ENCODE peak calls at places on chromosomes 4 and X, in six cellular contexts. W, A, T, R, H and Y are unnamed samples.

GRCh38 chr4:13454786-13455185 is 29.4 kb downstream of the RAB28 start:
- DNase-seq in W (no peak), H (no peak), R (no peak), T (no peak), A (no peak), Y (no peak)

GRCh38 chr4:145840162-145840768 is 98.4 kb downstream of the ZNF827 start:
- DNase-seq in W (no peak), H (no peak), A (no peak), R (no peak), T (peak; percentile 33), Y (no peak)

GRCh38 chrX:121858867-121859647 is 811.6 kb downstream of the GLUD2 start:
- DNase-seq in A (no peak), T (no peak), R (no peak), W (no peak), H (no peak), Y (no peak)

GRCh38 chrX:17519349-17519748 is 144.3 kb downstream of the NHS start:
- DNase-seq in R (peak; percentile 58), T (no peak), H (peak; percentile 67), A (peak; percentile 18), W (no peak), Y (peak; percentile 78)

GRCh38 chrX:101383679-101384078 is 2.3 kb downstream of the BTK start:
- DNase-seq in W (no peak), T (no peak), A (peak; percentile 26), R (no peak), H (no peak), Y (no peak)

GRCh38 chr4:138595731-138596465 is 353.7 kb upstream of the SLC7A11 start:
- DNase-seq in R (no peak), T (no peak), H (no peak), A (no peak), W (no peak), Y (peak; percentile 19)

GRCh38 chrX:25968920-25969319 is 169.2 kb upstream of the MAGEB18 start:
- DNase-seq in R (no peak), W (peak; percentile 1), A (no peak), T (peak; percentile 27), H (no peak), Y (no peak)

GRCh38 chrX:132584936-132585335 is 96.1 kb upstream of the MBNL3 start:
- DNase-seq in H (no peak), A (no peak), R (no peak), T (no peak), W (no peak), Y (no peak)

GRCh38 chr4:184733654-184734524 is at the start of gene CENPU:
- DNase-seq in H (peak; percentile 96), A (peak; percentile 97), R (peak; percentile 90), W (peak; percentile 96), T (peak; percentile 98), Y (peak; percentile 97)

GRCh38 chr4:13548059-13548983 is 4.0 kb upstream of the NKX3-2 start:
- DNase-seq in A (no peak), W (no peak), H (no peak), R (no peak), T (no peak), Y (no peak)

GRCh38 chr4:33297091-33297490 is 2576.9 kb downstream of the PCDH7 start:
- DNase-seq in R (no peak), A (no peak), H (no peak), W (no peak), T (no peak), Y (no peak)

GRCh38 chr4:112031712-112032328 is 113.4 kb upstream of the FAM241A start:
- DNase-seq in H (no peak), R (peak; percentile 40), T (peak; percentile 80), W (peak; percentile 10), A (peak; percentile 16), Y (no peak)

GRCh38 chr4:182918791-182919302 is 1.7 kb upstream of the DCTD start:
- DNase-seq in A (no peak), R (no peak), W (no peak), H (no peak), T (no peak), Y (no peak)

GRCh38 chr4:88211473-88212252 is 53.2 kb upstream of the ABCG2 start:
- DNase-seq in W (peak; percentile 11), T (peak; percentile 67), R (peak; percentile 82), A (peak; percentile 20), H (no peak), Y (peak; percentile 64)

GRCh38 chr4:4377683-4378082 is 9.2 kb upstream of the NSG1 start:
- DNase-seq in R (no peak), H (no peak), A (no peak), W (no peak), T (no peak), Y (no peak)

GRCh38 chrX:103817502-103817901 is 14.6 kb downstream of the RAB9B start:
- DNase-seq in H (no peak), T (peak; percentile 86), A (no peak), R (peak; percentile 74), W (no peak), Y (no peak)

GRCh38 chr4:15042529-15043167 is 40.4 kb downstream of the CPEB2 start:
- DNase-seq in H (no peak), R (no peak), W (no peak), T (peak; percentile 11), A (no peak), Y (no peak)

GRCh38 chrX:108309144-108309543 is 129.1 kb downstream of the COL4A6 start:
- DNase-seq in A (no peak), H (no peak), R (no peak), T (peak; percentile 39), W (peak; percentile 45), Y (no peak)

GRCh38 chr4:8205749-8206611 is 6.9 kb downstream of the SH3TC1 start:
- DNase-seq in T (no peak), W (no peak), H (no peak), A (no peak), R (no peak), Y (no peak)

GRCh38 chr4:8203817-8204216 is 4.7 kb downstream of the SH3TC1 start:
- DNase-seq in A (no peak), T (no peak), H (no peak), W (no peak), R (no peak), Y (no peak)

GRCh38 chr4:8205241-8205707 is 6.2 kb downstream of the SH3TC1 start:
- DNase-seq in T (no peak), W (no peak), H (no peak), R (no peak), A (no peak), Y (no peak)

GRCh38 chr4:8202526-8203375 is 3.7 kb downstream of the SH3TC1 start:
- DNase-seq in W (no peak), A (no peak), R (no peak), H (no peak), T (peak; percentile 68), Y (no peak)

DNA sequence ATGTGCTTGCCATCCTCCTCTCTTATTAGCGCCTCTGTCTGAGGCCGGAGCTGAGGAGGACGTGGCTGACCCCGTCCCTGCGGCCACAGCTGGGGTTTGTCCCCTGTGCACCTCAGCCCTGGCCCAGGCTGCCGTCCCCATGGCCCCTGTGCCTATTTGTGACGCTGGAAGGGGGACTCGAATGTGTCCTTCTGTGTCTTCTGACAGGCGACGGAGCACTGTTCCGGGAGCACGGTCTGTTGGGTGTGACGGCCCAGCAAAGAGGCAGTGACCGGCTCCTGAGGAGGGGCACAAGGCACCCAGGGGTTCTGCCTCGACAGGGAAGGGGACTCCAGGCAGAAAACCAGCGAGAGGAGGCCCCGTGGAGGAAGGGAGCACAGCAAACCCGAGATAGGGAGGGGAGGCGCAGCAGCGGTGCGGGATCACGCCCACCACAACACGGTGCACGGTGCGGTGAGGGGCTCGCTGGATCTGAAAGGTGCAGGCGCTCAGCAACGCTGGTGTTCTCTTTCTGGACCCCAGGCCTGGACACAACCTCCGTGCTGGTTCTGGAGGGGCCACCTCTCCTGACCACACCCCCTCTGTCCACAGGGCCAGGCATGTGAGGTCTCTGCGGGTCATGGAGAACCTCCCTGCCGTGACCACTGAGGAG is 5.6 kb downstream of the SH3TC1 start:
- DNase-seq in T (no peak), R (no peak), H (no peak), A (no peak), W (no peak), Y (no peak)
- H3K27me3 ChIP-seq in T (no peaks in the 10 kb centered on the region), R (no peaks in the 10 kb centered on the region), H (no peaks in the 10 kb centered on the region), A (no peaks in the 10 kb centered on the region), W (no peaks in the 10 kb centered on the region), Y (no peaks in the 10 kb centered on the region)

GRCh38 chrX:119784747-119785446 is 6.5 kb downstream of the RPL39 start:
- DNase-seq in R (no peak), H (no peak), W (no peak), T (no peak), A (peak; percentile 49), Y (no peak)
- TF ChIP-seq CTCF in R (peak; percentile 21), H (peak; percentile 10), W (peak; percentile 59), T (peak; percentile 6), A (peak; percentile 43), Y (no peak)

DNA sequence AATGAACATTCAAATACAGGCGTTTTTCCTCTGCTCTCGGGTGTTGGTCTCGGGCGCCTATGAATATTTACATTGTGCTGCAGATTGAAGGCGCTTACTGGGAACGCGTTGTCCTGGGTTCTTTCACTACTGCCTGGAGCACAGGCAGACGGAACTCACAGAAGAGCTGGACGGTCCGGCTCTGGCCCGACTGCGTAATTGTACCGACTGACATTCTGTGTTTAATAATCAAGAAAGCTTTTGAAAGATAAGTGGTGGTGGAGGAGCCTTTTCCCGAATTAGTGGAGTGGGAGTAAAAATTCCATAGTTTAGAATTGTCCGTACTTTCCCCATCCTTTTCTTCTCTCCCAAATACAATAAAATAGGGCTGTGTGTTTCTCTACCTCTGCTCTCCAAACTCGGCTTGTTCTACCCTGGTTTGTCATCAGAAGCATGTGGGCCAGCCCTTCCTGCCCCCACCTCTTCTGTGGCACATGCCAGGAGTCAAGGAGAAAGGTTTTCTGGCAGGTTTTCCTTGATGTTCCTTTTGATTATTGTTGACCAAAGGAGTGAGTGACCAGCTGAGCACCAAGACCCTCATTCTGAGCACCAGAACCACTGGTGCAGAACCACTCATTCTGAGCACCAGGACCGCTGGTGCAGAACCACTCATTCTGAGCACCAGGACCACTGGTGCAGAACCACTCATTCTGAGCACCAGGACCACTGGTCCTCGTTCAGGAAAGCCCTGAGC is 2.3 kb downstream of the FHDC1 start:
- DNase-seq in A (peak; percentile 24), H (no peak), T (no peak), W (no peak), R (no peak), Y (no peak)
- H3K27me3 ChIP-seq in A (peaks cover 45% of the 10 kb centered on the region), H (peaks cover 22% of the 10 kb centered on the region), T (peaks cover 9% of the 10 kb centered on the region), W (peaks cover 64% of the 10 kb centered on the region), R (peaks cover 7% of the 10 kb centered on the region), Y (peaks cover 2% of the 10 kb centered on the region)

GRCh38 chrX:55014897-55015299 is 14.7 kb downstream of the APEX2 start:
- DNase-seq in R (no peak), H (no peak), A (no peak), W (no peak), T (no peak), Y (no peak)

GRCh38 chrX:55006827-55007621 is 6.9 kb downstream of the APEX2 start:
- DNase-seq in W (no peak), R (no peak), H (no peak), A (no peak), T (peak; percentile 9), Y (no peak)

GRCh38 chrX:55008571-55009358 is 8.6 kb downstream of the APEX2 start:
- DNase-seq in R (no peak), A (no peak), H (peak; percentile 39), W (no peak), T (no peak), Y (no peak)

GRCh38 chrX:55007633-55008032 is 7.5 kb downstream of the APEX2 start:
- DNase-seq in A (peak; percentile 67), W (peak; percentile 11), T (peak; percentile 75), R (peak; percentile 6), H (no peak), Y (peak; percentile 51)

DNA sequence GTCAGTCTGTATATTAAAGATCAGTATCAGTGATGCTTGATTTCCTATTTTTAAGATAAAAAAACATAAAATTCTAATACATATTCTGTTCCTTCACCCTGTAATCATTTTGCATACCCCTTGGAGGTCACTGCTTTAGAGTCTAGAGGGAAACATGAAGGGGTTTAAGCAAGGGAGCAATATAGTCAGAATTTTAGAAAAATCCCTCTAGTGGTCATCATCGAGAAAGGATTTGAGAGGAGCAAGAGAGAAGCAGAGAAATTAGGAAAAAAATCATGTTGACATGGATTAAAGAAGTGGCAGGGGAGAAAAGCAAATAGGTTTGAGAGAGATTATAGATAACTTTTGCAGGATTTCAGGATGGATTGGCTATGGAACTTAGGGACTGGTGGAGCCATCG is 11.1 kb downstream of the APEX2 start:
- DNase-seq in T (no peak), A (no peak), W (no peak), H (no peak), R (no peak), Y (no peak)
- TF ChIP-seq CTCF in T (peak; percentile 29), A (no peak), W (peak; percentile 36), H (no peak), R (no peak), Y (no peak)